ENCODE peak calls at places on chromosome 14, in seven cellular contexts. A is gastrocnemius medialis, G is transverse colon, B is body of pancreas, F is breast epithelium, Y is right lobe of liver, N is A549. U is an unnamed sample.

GRCh38 chr14:64998455-64998931 is 11.8 kb downstream of the FNTB start:
- DNase-seq in A (no peak), G (no peak), B (no peak), F (no peak), Y (no peak), N (no peak), U (peak; percentile 27)

GRCh38 chr14:77184396-77185092 is 2.9 kb downstream of the TMEM63C start:
- DNase-seq in A (no peak), G (peak; percentile 77), B (no peak), F (peak; percentile 55), Y (no peak), N (no peak), U (no peak)

GRCh38 chr14:104342435-104343293 is 204.3 kb downstream of the KIF26A start:
- DNase-seq in A (no peak), G (no peak), B (no peak), F (no peak), Y (peak; percentile 10), N (no peak), U (no peak)

GRCh38 chr14:55373784-55374725 is 37.6 kb downstream of the ATG14 start:
- DNase-seq in A (no peak), G (no peak), B (no peak), F (no peak), Y (no peak), N (no peak), U (no peak)

GRCh38 chr14:55131782-55132181 is 2.7 kb downstream of the LGALS3 start:
- DNase-seq in A (no peak), G (peak; percentile 54), B (no peak), F (no peak), Y (no peak), N (no peak), U (peak; percentile 36)

GRCh38 chr14:92905667-92906066 is 17.3 kb upstream of the CHGA start:
- DNase-seq in A (no peak), G (no peak), B (no peak), F (no peak), Y (no peak), N (no peak), U (no peak)

GRCh38 chr14:74922752-74923401 is at the start of gene RPS6KL1:
- DNase-seq in A (peak; percentile 87), G (peak; percentile 88), B (peak; percentile 96), F (peak; percentile 75), Y (peak; percentile 83), N (peak; percentile 80), U (peak; percentile 92)

GRCh38 chr14:104392396-104393198 is 187.0 kb upstream of the C14orf180 start:
- DNase-seq in A (no peak), G (no peak), B (no peak), F (peak; percentile 7), Y (no peak), N (no peak), U (no peak)

GRCh38 chr14:105492051-105492965 is 1.3 kb downstream of the TEDC1 start:
- DNase-seq in A (peak; percentile 41), G (no peak), B (peak; percentile 22), F (peak; percentile 40), Y (peak; percentile 89), N (no peak), U (no peak)

DNA sequence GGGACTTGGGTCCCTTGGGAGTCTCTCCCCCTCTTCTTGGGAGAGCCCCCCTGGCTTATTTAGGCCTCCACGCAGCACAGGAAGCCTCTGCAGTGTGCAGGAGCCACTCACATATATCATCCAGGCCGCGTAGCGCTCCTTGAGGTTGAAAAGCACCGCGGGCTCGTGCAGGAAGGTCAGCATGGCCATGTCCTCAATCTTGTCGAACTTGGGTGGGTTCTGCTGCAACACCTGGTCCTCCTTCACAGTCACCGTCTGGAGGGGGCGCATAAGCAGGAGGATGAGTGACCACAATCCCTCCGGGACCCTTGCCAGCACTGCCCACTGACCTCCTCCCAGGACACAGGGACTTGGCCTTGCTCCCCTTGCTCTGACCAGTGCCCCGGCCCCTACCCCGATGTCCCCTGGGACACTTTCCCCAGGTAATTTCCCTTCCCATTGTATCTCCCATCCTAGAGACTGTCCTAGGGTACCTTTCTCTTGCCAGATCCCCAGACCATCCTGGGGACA is 2.5 kb downstream of the MYH6 start:
- DNase-seq in A (peak; percentile 47), G (no peak), B (no peak), F (no peak), Y (no peak), N (no peak), U (no peak)
- TF ChIP-seq POLR2A in A (no peak), G (no peak), B (no peak), F (no peak), Y (no peak), N (no peak), U (no peak)

GRCh38 chr14:69727860-69728259 is 39.1 kb upstream of the SRSF5 start:
- DNase-seq in A (no peak), G (no peak), B (no peak), F (no peak), Y (no peak), N (no peak), U (no peak)

GRCh38 chr14:69726761-69727511 is 40.0 kb upstream of the SRSF5 start:
- DNase-seq in A (peak; percentile 52), G (peak; percentile 85), B (peak; percentile 78), F (peak; percentile 56), Y (peak; percentile 85), N (peak; percentile 85), U (peak; percentile 90)
- TF ChIP-seq POLR2A in A (no peak), G (no peak), B (no peak), F (no peak), Y (no peak), N (no peak), U (no peak)

GRCh38 chr14:75986439-75986765 is 839 bp downstream of the IFT43 start:
- DNase-seq in A (no peak), G (no peak), B (no peak), F (no peak), Y (no peak), N (no peak), U (no peak)

GRCh38 chr14:75982724-75983358 is 1.0 kb upstream of the TGFB3 start:
- DNase-seq in A (peak; percentile 51), G (peak; percentile 59), B (peak; percentile 85), F (no peak), Y (peak; percentile 67), N (peak; percentile 74), U (peak; percentile 64)

GRCh38 chr14:75984674-75985073 is 889 bp upstream of the IFT43 start:
- DNase-seq in A (no peak), G (no peak), B (peak; percentile 12), F (no peak), Y (peak; percentile 54), N (no peak), U (no peak)

GRCh38 chr14:75987201-75987970 is 1.8 kb downstream of the IFT43 start:
- DNase-seq in A (no peak), G (no peak), B (no peak), F (no peak), Y (no peak), N (no peak), U (no peak)

DNA sequence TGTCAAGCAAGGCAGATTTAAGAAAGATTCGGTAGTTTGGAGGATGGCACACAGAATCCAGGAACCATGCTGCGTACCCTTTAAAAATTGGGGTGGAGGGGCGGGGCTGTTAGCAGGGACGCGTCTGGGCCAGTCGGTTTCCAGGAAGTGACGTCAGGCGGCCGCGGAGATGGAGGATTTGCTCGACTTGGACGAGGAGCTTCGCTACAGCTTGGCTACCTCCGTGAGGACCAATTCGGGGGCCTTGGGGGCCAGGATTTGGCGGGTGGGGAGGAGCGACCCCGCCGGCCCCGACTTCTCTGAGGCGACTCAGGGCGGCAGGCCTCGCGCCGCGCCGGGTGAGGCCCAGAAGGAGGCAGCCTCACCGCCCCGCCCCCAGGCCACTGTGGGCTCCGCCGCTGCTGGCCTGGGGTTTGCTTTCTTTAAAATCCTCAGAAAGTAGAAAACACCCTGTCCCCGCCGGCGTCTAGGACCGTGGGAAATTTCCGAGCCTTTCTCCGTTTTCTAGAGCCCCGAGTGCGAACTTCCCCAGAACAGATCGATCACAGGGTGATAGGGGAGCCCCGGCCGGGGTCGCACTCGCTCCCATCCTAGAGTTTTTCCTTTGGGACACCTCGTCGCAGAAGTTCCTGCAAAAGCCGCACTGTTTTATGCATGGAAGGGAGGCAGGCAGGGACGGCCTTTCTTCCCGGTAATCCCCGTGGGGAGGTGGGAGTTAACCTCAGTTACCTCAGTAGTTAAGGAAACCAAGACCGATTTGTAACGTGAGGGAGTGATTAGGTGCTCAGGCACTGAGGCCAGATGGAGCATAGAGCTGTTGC is at the start of gene IFT43:
- DNase-seq in A (peak; percentile 79), G (peak; percentile 94), B (peak; percentile 92), F (peak; percentile 86), Y (peak; percentile 93), N (peak; percentile 85), U (peak; percentile 91)
- TF ChIP-seq POLR2A in A (peak; percentile 59), G (peak; percentile 48), B (peak; percentile 64), F (no peak), Y (peak; percentile 93), N (peak; percentile 30), U (no peak)

DNA sequence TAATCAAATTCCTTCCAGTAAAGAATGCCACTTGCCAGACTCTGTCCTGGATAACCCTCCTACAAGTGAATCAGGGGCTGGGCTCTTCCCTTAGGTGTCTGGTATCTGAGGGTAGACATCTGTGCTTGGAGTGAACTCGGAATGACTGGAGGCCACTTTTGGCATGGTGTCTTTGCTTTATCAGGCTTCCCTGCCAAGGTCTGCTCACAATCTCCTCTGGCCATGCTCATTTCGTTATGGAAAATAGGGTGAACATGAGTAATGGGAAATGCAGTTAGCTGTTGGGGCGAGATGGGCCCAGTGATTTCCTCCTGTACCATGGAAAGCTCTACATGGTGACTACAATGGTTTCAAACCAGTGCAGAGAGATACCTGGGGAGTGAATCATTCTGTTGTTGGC is 212.9 kb downstream of the NRXN3 start:
- DNase-seq in A (no peak), G (no peak), B (no peak), F (no peak), Y (no peak), N (no peak), U (peak; percentile 16)
- TF ChIP-seq POLR2A in A (no peak), G (no peak), B (no peak), F (no peak), Y (no peak), N (peak; percentile 1), U (no peak)

DNA sequence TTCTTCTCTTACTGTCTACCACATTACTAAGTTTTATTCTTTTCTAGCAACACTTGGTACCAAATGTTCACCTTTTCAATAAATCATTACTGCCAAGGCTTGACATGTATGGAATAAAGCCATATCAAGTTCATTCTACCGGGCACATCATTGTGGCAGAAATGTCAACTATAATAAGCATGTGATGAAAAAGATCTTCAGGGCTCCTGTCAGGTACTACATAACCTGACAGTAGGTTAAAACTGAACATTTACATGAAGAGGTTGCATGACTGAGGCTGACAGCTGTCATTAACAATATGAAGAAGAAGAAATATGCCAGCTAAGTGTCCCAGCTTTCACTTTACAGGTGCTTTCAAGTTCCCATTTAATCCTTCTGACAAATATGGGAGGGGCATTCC is 178.9 kb downstream of the KCNH5 start:
- DNase-seq in A (no peak), G (no peak), B (no peak), F (no peak), Y (no peak), N (no peak), U (no peak)
- TF ChIP-seq POLR2A in A (no peak), G (no peak), B (no peak), F (no peak), Y (no peak), N (no peak), U (no peak)